ENCODE peak calls at places on chromosomes 6 and 20, in ten cellular contexts. G is foreskin keratinocyte, T is foreskin fibroblast, M is RWPE1, O is astrocyte of the spinal cord, Y is HFFc6, K is natural killer cell, P is GM23338, I is nephron progenitor cell, B is adrenal gland. U is an unnamed sample.

GRCh38 chr6:26457407-26457795 is 354 bp upstream of the BTN2A1 start:
- DNase-seq in G (no peak), T (no peak), M (no peak), O (no peak), Y (no peak), K (no peak), P (peak; percentile 70), I (peak; percentile 16), B (no peak), U (no peak)

GRCh38 chr20:58712116-58712822 is 19.7 kb downstream of the NPEPL1 start:
- DNase-seq in G (no peak), T (no peak), M (no peak), O (no peak), Y (no peak), K (peak; percentile 10), P (no peak), I (no peak), B (peak; percentile 12), U (no peak)

GRCh38 chr6:4904461-4904860 is 99.4 kb downstream of the RPP40 start:
- DNase-seq in G (no peak), T (no peak), M (no peak), O (no peak), Y (no peak), K (no peak), P (no peak), I (no peak), B (no peak), U (no peak)

GRCh38 chr20:35708502-35708901 is 9.3 kb downstream of the ROMO1 start:
- DNase-seq in G (no peak), T (no peak), M (no peak), O (no peak), Y (no peak), K (no peak), P (no peak), I (no peak), B (no peak), U (no peak)

GRCh38 chr20:1907586-1907985 is 12.4 kb downstream of the SIRPA start:
- DNase-seq in G (no peak), T (peak; percentile 60), M (no peak), O (peak; percentile 16), Y (peak; percentile 25), K (no peak), P (no peak), I (no peak), B (peak; percentile 79), U (no peak)

GRCh38 chr6:18166314-18167007 is 11.2 kb downstream of the KDM1B start:
- DNase-seq in G (no peak), T (peak; percentile 67), M (no peak), O (peak; percentile 32), Y (peak; percentile 9), K (no peak), P (no peak), I (no peak), B (no peak), U (no peak)

GRCh38 chr6:37033819-37034790 is 28.6 kb downstream of the FGD2 start:
- DNase-seq in G (no peak), T (no peak), M (no peak), O (no peak), Y (no peak), K (no peak), P (no peak), I (no peak), B (no peak), U (no peak)

GRCh38 chr6:39923394-39923793 is 10.9 kb downstream of the MOCS1 start:
- DNase-seq in G (no peak), T (no peak), M (peak; percentile 43), O (no peak), Y (no peak), K (no peak), P (no peak), I (no peak), B (no peak), U (no peak)

GRCh38 chr6:84588697-84589080 is 175.7 kb downstream of the TBX18 start:
- DNase-seq in G (no peak), T (no peak), M (no peak), O (no peak), Y (no peak), K (no peak), P (no peak), I (no peak), B (no peak), U (no peak)

GRCh38 chr6:30075094-30075986 is at the start of gene RNF39:
- DNase-seq in G (peak; percentile 83), T (peak; percentile 26), M (peak; percentile 74), O (no peak), Y (no peak), K (no peak), P (peak; percentile 80), I (peak; percentile 50), B (no peak), U (no peak)

GRCh38 chr6:139016337-139017213 is 12.0 kb upstream of the ABRACL start:
- DNase-seq in G (no peak), T (no peak), M (no peak), O (no peak), Y (no peak), K (no peak), P (peak; percentile 39), I (no peak), B (no peak), U (no peak)

DNA sequence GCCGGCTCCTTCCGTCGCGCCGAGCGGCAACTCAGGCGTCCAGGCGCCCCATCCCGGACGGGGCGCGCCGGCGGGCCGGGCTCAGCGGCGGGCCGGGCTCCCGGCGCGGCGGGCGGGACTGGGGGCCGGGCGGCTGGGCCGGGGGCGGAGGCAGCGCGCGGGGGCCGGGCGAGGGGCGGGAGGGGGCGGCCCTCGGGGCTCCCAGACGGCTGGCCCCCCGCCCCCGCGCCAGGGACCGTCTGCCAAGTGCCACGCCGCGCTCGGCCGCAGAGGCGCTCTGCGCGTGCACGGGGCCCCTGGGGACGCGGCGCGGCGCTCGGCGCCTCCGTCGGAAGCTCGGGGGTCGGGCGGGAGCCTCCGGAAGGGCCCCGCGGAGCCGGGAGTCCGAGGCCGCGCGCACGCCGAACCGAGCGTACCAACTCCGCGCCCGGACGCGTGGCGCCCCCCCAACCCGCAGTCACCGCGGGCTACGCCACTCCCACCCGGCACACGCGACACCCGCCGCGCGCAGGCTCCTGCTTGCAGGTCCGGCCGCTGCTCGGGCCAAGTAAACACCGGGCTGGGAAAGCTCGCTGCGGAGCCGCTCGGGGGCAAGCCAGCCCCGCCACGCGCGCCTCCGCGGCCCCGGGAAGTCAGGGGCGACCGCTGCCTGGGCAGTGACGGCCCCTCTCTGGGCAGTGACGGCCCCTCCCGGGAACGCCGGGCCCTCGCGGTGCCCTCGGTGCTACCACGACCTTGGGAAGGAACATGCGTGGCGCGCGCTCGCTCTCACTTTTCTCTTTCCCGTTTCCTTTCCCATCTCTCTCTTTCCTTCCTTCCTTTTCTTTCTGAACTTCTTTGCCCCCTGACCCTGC is at the start of gene PREX1:
- DNase-seq in G (no peak), T (peak; percentile 93), M (peak; percentile 70), O (peak; percentile 84), Y (no peak), K (peak; percentile 89), P (peak; percentile 89), I (peak; percentile 87), B (peak; percentile 86), U (peak; percentile 80)
- TF ChIP-seq CTCF in G (no peak), T (no peak), M (no peak), O (no peak), Y (peak; percentile 33), K (no peak), P (no peak), I (no peak), B (no peak), U (no peak)

DNA sequence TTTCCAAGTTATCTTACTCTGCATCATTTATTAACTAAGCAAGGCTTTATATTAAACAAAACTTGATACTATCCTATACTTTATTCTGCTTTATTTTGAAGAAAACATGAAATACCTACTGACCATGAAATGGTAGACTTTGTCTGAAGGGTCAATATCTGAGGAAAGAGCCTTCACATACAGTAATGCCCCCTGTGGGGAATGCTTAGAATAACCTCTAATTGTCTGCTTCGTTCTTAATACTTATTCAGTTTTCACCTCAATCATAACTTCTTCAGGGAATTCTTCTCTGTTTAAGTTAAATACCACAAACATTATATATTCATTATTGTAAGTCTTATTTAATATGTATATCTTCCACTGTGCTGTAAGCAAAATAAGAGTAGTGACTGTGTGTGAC is 498.9 kb upstream of the MANEA start:
- DNase-seq in G (no peak), T (no peak), M (no peak), O (no peak), Y (no peak), K (no peak), P (peak; percentile 16), I (no peak), B (no peak), U (no peak)
- TF ChIP-seq CTCF in G (no peak), T (no peak), M (no peak), O (no peak), Y (no peak), K (no peak), P (no peak), I (no peak), B (no peak), U (no peak)

DNA sequence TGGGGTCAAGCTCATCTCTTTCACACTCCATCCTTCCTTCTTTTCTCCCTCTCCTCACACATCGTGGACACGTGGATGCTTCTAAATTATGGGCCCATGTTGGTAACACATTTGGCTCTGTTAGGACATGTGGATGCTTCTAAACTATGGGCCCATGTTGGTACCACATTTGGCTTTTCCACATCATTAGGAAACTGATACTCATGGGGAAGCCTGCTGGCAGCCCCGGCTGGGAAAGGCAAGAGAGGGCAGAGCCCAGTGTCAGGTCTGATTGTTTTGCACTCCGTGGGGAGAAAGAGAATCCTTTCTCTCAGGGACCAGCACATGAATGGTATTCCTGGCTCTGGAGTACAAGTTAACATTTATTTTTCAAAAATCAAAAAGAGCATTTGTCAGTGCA is 4.0 kb upstream of the CST1 start:
- DNase-seq in G (no peak), T (no peak), M (no peak), O (no peak), Y (no peak), K (no peak), P (no peak), I (no peak), B (no peak), U (no peak)
- TF ChIP-seq CTCF in G (no peak), T (no peak), M (no peak), O (no peak), Y (no peak), K (no peak), P (no peak), I (no peak), B (no peak), U (no peak)

GRCh38 chr6:160387887-160388286 is 39.7 kb downstream of the SLC22A3 start:
- DNase-seq in G (no peak), T (peak; percentile 29), M (no peak), O (no peak), Y (no peak), K (no peak), P (no peak), I (no peak), B (no peak), U (no peak)

GRCh38 chr6:160388922-160389321 is 40.7 kb downstream of the SLC22A3 start:
- DNase-seq in G (no peak), T (peak; percentile 53), M (peak; percentile 23), O (no peak), Y (no peak), K (no peak), P (no peak), I (no peak), B (no peak), U (no peak)

GRCh38 chr6:160382946-160383345 is 34.8 kb downstream of the SLC22A3 start:
- DNase-seq in G (no peak), T (no peak), M (no peak), O (no peak), Y (no peak), K (no peak), P (no peak), I (no peak), B (no peak), U (no peak)

GRCh38 chr6:160391419-160392116 is 43.4 kb downstream of the SLC22A3 start:
- DNase-seq in G (peak; percentile 87), T (peak; percentile 67), M (peak; percentile 86), O (peak; percentile 25), Y (no peak), K (no peak), P (no peak), I (no peak), B (peak; percentile 51), U (no peak)

GRCh38 chr6:160386869-160387518 is 38.8 kb downstream of the SLC22A3 start:
- DNase-seq in G (peak; percentile 67), T (peak; percentile 44), M (peak; percentile 91), O (peak; percentile 9), Y (no peak), K (no peak), P (no peak), I (no peak), B (no peak), U (no peak)
- TF ChIP-seq CTCF in G (peak; percentile 63), T (no peak), M (peak; percentile 48), O (no peak), Y (no peak), K (no peak), P (no peak), I (no peak), B (no peak), U (no peak)

U was measured in CD4-positive, alpha-beta T cell.